ENCODE peak calls at places on chromosomes 6 and 20, in ten cellular contexts. One of them, this sample, is unnamed.

GRCh38 chr6:150320450-150320849 is 48.4 kb upstream of the IYD start:
- DNase-seq in stimulated activated CD4-positive, alpha-beta T cell treated with anti-CD3 and anti-CD28 coated beads, Interleukin-2, amount 100 ng/mL, for 48 hours: no peak
- DNase-seq in hippocampal formation: peak
- DNase-seq in neural crest cell: no peak
- DNase-seq in NCI-H524: no peak
- DNase-seq in NCI-H1092: no peak
- DNase-seq in T-helper 1 cell: no peak
- DNase-seq in mucosa of gallbladder: no peak
- DNase-seq in LoVo: no peak
- DNase-seq in D721Med: no peak
- DNase-seq in this sample: no peak

GRCh38 chr6:117375446-117375845 is 50.3 kb downstream of the ROS1 start:
- DNase-seq in stimulated activated CD4-positive, alpha-beta T cell treated with anti-CD3 and anti-CD28 coated beads, Interleukin-2, amount 100 ng/mL, for 48 hours: no peak
- DNase-seq in hippocampal formation: no peak
- DNase-seq in neural crest cell: no peak
- DNase-seq in NCI-H524: no peak
- DNase-seq in NCI-H1092: no peak
- DNase-seq in T-helper 1 cell: no peak
- DNase-seq in mucosa of gallbladder: no peak
- DNase-seq in LoVo: no peak
- DNase-seq in D721Med: no peak
- DNase-seq in this sample: no peak

GRCh38 chr6:118171852-118172251 is 264.8 kb downstream of the SLC35F1 start:
- DNase-seq in stimulated activated CD4-positive, alpha-beta T cell treated with anti-CD3 and anti-CD28 coated beads, Interleukin-2, amount 100 ng/mL, for 48 hours: no peak
- DNase-seq in hippocampal formation: no peak
- DNase-seq in neural crest cell: no peak
- DNase-seq in NCI-H524: no peak
- DNase-seq in NCI-H1092: no peak
- DNase-seq in T-helper 1 cell: no peak
- DNase-seq in mucosa of gallbladder: no peak
- DNase-seq in LoVo: no peak
- DNase-seq in D721Med: no peak
- DNase-seq in this sample: no peak

GRCh38 chr6:133854167-133854632 is 34.7 kb upstream of the TCF21 start:
- DNase-seq in stimulated activated CD4-positive, alpha-beta T cell treated with anti-CD3 and anti-CD28 coated beads, Interleukin-2, amount 100 ng/mL, for 48 hours: no peak
- DNase-seq in hippocampal formation: no peak
- DNase-seq in neural crest cell: no peak
- DNase-seq in NCI-H524: no peak
- DNase-seq in NCI-H1092: no peak
- DNase-seq in T-helper 1 cell: no peak
- DNase-seq in mucosa of gallbladder: no peak
- DNase-seq in LoVo: no peak
- DNase-seq in D721Med: no peak
- DNase-seq in this sample: no peak

GRCh38 chr20:31843881-31844280 is 1.5 kb downstream of the FOXS1 start:
- DNase-seq in stimulated activated CD4-positive, alpha-beta T cell treated with anti-CD3 and anti-CD28 coated beads, Interleukin-2, amount 100 ng/mL, for 48 hours: no peak
- DNase-seq in hippocampal formation: no peak
- DNase-seq in neural crest cell: no peak
- DNase-seq in NCI-H524: no peak
- DNase-seq in NCI-H1092: no peak
- DNase-seq in T-helper 1 cell: no peak
- DNase-seq in mucosa of gallbladder: no peak
- DNase-seq in LoVo: no peak
- DNase-seq in D721Med: no peak
- DNase-seq in this sample: no peak

GRCh38 chr6:19399406-19399805 is 437.8 kb upstream of the ID4 start:
- DNase-seq in stimulated activated CD4-positive, alpha-beta T cell treated with anti-CD3 and anti-CD28 coated beads, Interleukin-2, amount 100 ng/mL, for 48 hours: no peak
- DNase-seq in hippocampal formation: peak
- DNase-seq in neural crest cell: no peak
- DNase-seq in NCI-H524: no peak
- DNase-seq in NCI-H1092: no peak
- DNase-seq in T-helper 1 cell: no peak
- DNase-seq in mucosa of gallbladder: no peak
- DNase-seq in LoVo: no peak
- DNase-seq in D721Med: no peak
- DNase-seq in this sample: no peak

GRCh38 chr6:43584892-43585570 is 9.0 kb downstream of the POLH start:
- DNase-seq in stimulated activated CD4-positive, alpha-beta T cell treated with anti-CD3 and anti-CD28 coated beads, Interleukin-2, amount 100 ng/mL, for 48 hours: no peak
- DNase-seq in hippocampal formation: no peak
- DNase-seq in neural crest cell: no peak
- DNase-seq in NCI-H524: no peak
- DNase-seq in NCI-H1092: no peak
- DNase-seq in T-helper 1 cell: no peak
- DNase-seq in mucosa of gallbladder: no peak
- DNase-seq in LoVo: no peak
- DNase-seq in D721Med: no peak
- DNase-seq in this sample: no peak

GRCh38 chr20:50911716-50912115 is 19.5 kb downstream of the ADNP start:
- DNase-seq in stimulated activated CD4-positive, alpha-beta T cell treated with anti-CD3 and anti-CD28 coated beads, Interleukin-2, amount 100 ng/mL, for 48 hours: no peak
- DNase-seq in hippocampal formation: no peak
- DNase-seq in neural crest cell: no peak
- DNase-seq in NCI-H524: no peak
- DNase-seq in NCI-H1092: no peak
- DNase-seq in T-helper 1 cell: no peak
- DNase-seq in mucosa of gallbladder: no peak
- DNase-seq in LoVo: no peak
- DNase-seq in D721Med: no peak
- DNase-seq in this sample: no peak

GRCh38 chr6:109720336-109720735 is 29.2 kb downstream of the FIG4 start:
- DNase-seq in stimulated activated CD4-positive, alpha-beta T cell treated with anti-CD3 and anti-CD28 coated beads, Interleukin-2, amount 100 ng/mL, for 48 hours: no peak
- DNase-seq in hippocampal formation: no peak
- DNase-seq in neural crest cell: no peak
- DNase-seq in NCI-H524: no peak
- DNase-seq in NCI-H1092: no peak
- DNase-seq in T-helper 1 cell: no peak
- DNase-seq in mucosa of gallbladder: no peak
- DNase-seq in LoVo: no peak
- DNase-seq in D721Med: no peak
- DNase-seq in this sample: no peak

GRCh38 chr6:143619844-143620243 is 57.9 kb upstream of the PHACTR2 start:
- DNase-seq in stimulated activated CD4-positive, alpha-beta T cell treated with anti-CD3 and anti-CD28 coated beads, Interleukin-2, amount 100 ng/mL, for 48 hours: no peak
- DNase-seq in hippocampal formation: no peak
- DNase-seq in neural crest cell: no peak
- DNase-seq in NCI-H524: no peak
- DNase-seq in NCI-H1092: no peak
- DNase-seq in T-helper 1 cell: no peak
- DNase-seq in mucosa of gallbladder: no peak
- DNase-seq in LoVo: no peak
- DNase-seq in D721Med: no peak
- DNase-seq in this sample: no peak

GRCh38 chr6:25883991-25884390 is 9.9 kb upstream of the SLC17A3 start:
- DNase-seq in stimulated activated CD4-positive, alpha-beta T cell treated with anti-CD3 and anti-CD28 coated beads, Interleukin-2, amount 100 ng/mL, for 48 hours: no peak
- DNase-seq in hippocampal formation: no peak
- DNase-seq in neural crest cell: no peak
- DNase-seq in NCI-H524: no peak
- DNase-seq in NCI-H1092: no peak
- DNase-seq in T-helper 1 cell: no peak
- DNase-seq in mucosa of gallbladder: peak
- DNase-seq in LoVo: no peak
- DNase-seq in D721Med: no peak
- DNase-seq in this sample: no peak

GRCh38 chr6:121319112-121319553 is 15.1 kb downstream of the TBC1D32 start:
- DNase-seq in stimulated activated CD4-positive, alpha-beta T cell treated with anti-CD3 and anti-CD28 coated beads, Interleukin-2, amount 100 ng/mL, for 48 hours: no peak
- DNase-seq in hippocampal formation: peak
- DNase-seq in neural crest cell: no peak
- DNase-seq in NCI-H524: no peak
- DNase-seq in NCI-H1092: no peak
- DNase-seq in T-helper 1 cell: no peak
- DNase-seq in mucosa of gallbladder: no peak
- DNase-seq in LoVo: peak
- DNase-seq in D721Med: no peak
- DNase-seq in this sample: no peak

GRCh38 chr6:92428443-92428842 is 990.9 kb downstream of the EPHA7 start:
- DNase-seq in stimulated activated CD4-positive, alpha-beta T cell treated with anti-CD3 and anti-CD28 coated beads, Interleukin-2, amount 100 ng/mL, for 48 hours: no peak
- DNase-seq in hippocampal formation: no peak
- DNase-seq in neural crest cell: no peak
- DNase-seq in NCI-H524: no peak
- DNase-seq in NCI-H1092: no peak
- DNase-seq in T-helper 1 cell: no peak
- DNase-seq in mucosa of gallbladder: no peak
- DNase-seq in LoVo: no peak
- DNase-seq in D721Med: no peak
- DNase-seq in this sample: no peak

GRCh38 chr20:64001607-64002011 is 20.7 kb downstream of the PRPF6 start:
- DNase-seq in stimulated activated CD4-positive, alpha-beta T cell treated with anti-CD3 and anti-CD28 coated beads, Interleukin-2, amount 100 ng/mL, for 48 hours: no peak
- DNase-seq in hippocampal formation: peak
- DNase-seq in neural crest cell: no peak
- DNase-seq in NCI-H524: no peak
- DNase-seq in NCI-H1092: peak
- DNase-seq in T-helper 1 cell: no peak
- DNase-seq in mucosa of gallbladder: no peak
- DNase-seq in LoVo: no peak
- DNase-seq in D721Med: no peak
- DNase-seq in this sample: no peak

GRCh38 chr20:64056889-64057627 is 5.9 kb upstream of the TCEA2 start:
- DNase-seq in stimulated activated CD4-positive, alpha-beta T cell treated with anti-CD3 and anti-CD28 coated beads, Interleukin-2, amount 100 ng/mL, for 48 hours: no peak
- DNase-seq in hippocampal formation: no peak
- DNase-seq in neural crest cell: no peak
- DNase-seq in NCI-H524: no peak
- DNase-seq in NCI-H1092: no peak
- DNase-seq in T-helper 1 cell: no peak
- DNase-seq in mucosa of gallbladder: no peak
- DNase-seq in LoVo: no peak
- DNase-seq in D721Med: no peak
- DNase-seq in this sample: no peak

GRCh38 chr20:22684072-22684762 is 99.8 kb upstream of the FOXA2 start:
- DNase-seq in stimulated activated CD4-positive, alpha-beta T cell treated with anti-CD3 and anti-CD28 coated beads, Interleukin-2, amount 100 ng/mL, for 48 hours: peak
- DNase-seq in hippocampal formation: peak
- DNase-seq in neural crest cell: peak
- DNase-seq in NCI-H524: no peak
- DNase-seq in NCI-H1092: peak
- DNase-seq in T-helper 1 cell: no peak
- DNase-seq in mucosa of gallbladder: peak
- DNase-seq in LoVo: peak
- DNase-seq in D721Med: no peak
- DNase-seq in this sample: peak

GRCh38 chr6:45933855-45934254 is 81.8 kb downstream of the CLIC5 start:
- DNase-seq in stimulated activated CD4-positive, alpha-beta T cell treated with anti-CD3 and anti-CD28 coated beads, Interleukin-2, amount 100 ng/mL, for 48 hours: no peak
- DNase-seq in hippocampal formation: no peak
- DNase-seq in neural crest cell: no peak
- DNase-seq in NCI-H524: no peak
- DNase-seq in NCI-H1092: no peak
- DNase-seq in T-helper 1 cell: no peak
- DNase-seq in mucosa of gallbladder: no peak
- DNase-seq in LoVo: no peak
- DNase-seq in D721Med: no peak
- DNase-seq in this sample: no peak

GRCh38 chr20:46720776-46721425 is 11.5 kb downstream of the SLC2A10 start:
- DNase-seq in stimulated activated CD4-positive, alpha-beta T cell treated with anti-CD3 and anti-CD28 coated beads, Interleukin-2, amount 100 ng/mL, for 48 hours: no peak
- DNase-seq in hippocampal formation: no peak
- DNase-seq in neural crest cell: no peak
- DNase-seq in NCI-H524: no peak
- DNase-seq in NCI-H1092: no peak
- DNase-seq in T-helper 1 cell: no peak
- DNase-seq in mucosa of gallbladder: no peak
- DNase-seq in LoVo: no peak
- DNase-seq in D721Med: no peak
- DNase-seq in this sample: no peak

GRCh38 chr6:43630980-43631619 is 2.0 kb upstream of the GTPBP2 start:
- DNase-seq in stimulated activated CD4-positive, alpha-beta T cell treated with anti-CD3 and anti-CD28 coated beads, Interleukin-2, amount 100 ng/mL, for 48 hours: no peak
- DNase-seq in hippocampal formation: no peak
- DNase-seq in neural crest cell: no peak
- DNase-seq in NCI-H524: no peak
- DNase-seq in NCI-H1092: no peak
- DNase-seq in T-helper 1 cell: no peak
- DNase-seq in mucosa of gallbladder: no peak
- DNase-seq in LoVo: no peak
- DNase-seq in D721Med: no peak
- DNase-seq in this sample: no peak